ENCODE peak calls at places on chromosomes 13 and 19, in eight cellular contexts. U, Z, H, J, W, A, F and N are unnamed samples.

GRCh38 chr19:42143341-42144234 is 11.3 kb upstream of the POU2F2 start:
- DNase-seq in W (no peak), Z (no peak), H (no peak), J (peak), U (no peak), A (no peak), F (no peak), N (no peak)

GRCh38 chr19:51168571-51169282 is 26.6 kb downstream of the SIGLEC7 start:
- DNase-seq in J (no peak), A (no peak), Z (no peak), U (no peak), F (no peak), H (no peak), W (no peak), N (no peak)

GRCh38 chr19:46173886-46174475 is 25.9 kb downstream of the IGFL2 start:
- DNase-seq in U (no peak), A (no peak), Z (peak), H (no peak), W (no peak), F (no peak), J (no peak), N (no peak)

GRCh38 chr13:91199866-91200265 is 147.6 kb upstream of the MIR17HG start:
- DNase-seq in W (no peak), A (no peak), H (no peak), F (no peak), U (no peak), Z (no peak), J (no peak), N (no peak)

GRCh38 chr13:78102121-78102677 is 183.6 kb upstream of the EDNRB start:
- DNase-seq in W (no peak), Z (no peak), U (no peak), F (peak), H (no peak), A (no peak), J (peak), N (no peak)

GRCh38 chr13:113169277-113170272 is 11.1 kb downstream of the PROZ start:
- DNase-seq in U (no peak), W (no peak), A (no peak), F (no peak), H (no peak), J (no peak), Z (no peak), N (no peak)

GRCh38 chr19:12777217-12778019 is 2.1 kb upstream of the HOOK2 start:
- DNase-seq in U (peak), H (peak), J (peak), Z (peak), F (no peak), W (no peak), A (peak), N (peak)

GRCh38 chr19:5020368-5020767 is 51.5 kb downstream of the KDM4B start:
- DNase-seq in J (no peak), W (no peak), Z (no peak), F (no peak), U (no peak), A (no peak), H (no peak), N (no peak)

GRCh38 chr13:45021250-45021649 is 31.9 kb downstream of the GPALPP1 start:
- DNase-seq in Z (no peak), H (no peak), F (no peak), U (no peak), W (no peak), J (no peak), A (no peak), N (no peak)

GRCh38 chr13:40874138-40874776 is 84.8 kb downstream of the SLC25A15 start:
- DNase-seq in J (no peak), A (no peak), W (no peak), Z (no peak), H (no peak), F (no peak), U (no peak), N (no peak)

GRCh38 chr13:51396352-51396751 is 56.5 kb downstream of the INTS6 start:
- DNase-seq in Z (no peak), F (no peak), W (no peak), A (no peak), J (no peak), U (no peak), H (no peak), N (no peak)

GRCh38 chr19:6056282-6056741 is 54.0 kb downstream of the RFX2 start:
- DNase-seq in H (no peak), F (no peak), Z (no peak), U (no peak), A (no peak), J (no peak), W (no peak), N (no peak)

GRCh38 chr13:106533940-106534843 is 1.3 kb downstream of the EFNB2 start:
- DNase-seq in U (peak), H (no peak), Z (peak), W (no peak), J (peak), A (peak), F (no peak), N (peak)

GRCh38 chr13:111272117-111272516 is 48.3 kb upstream of the TEX29 start:
- DNase-seq in F (no peak), W (no peak), Z (no peak), J (no peak), H (no peak), U (no peak), A (no peak), N (no peak)

GRCh38 chr19:38245826-38246498 is 10.2 kb downstream of the PPP1R14A start:
- DNase-seq in F (no peak), W (no peak), Z (no peak), A (no peak), H (no peak), U (no peak), J (no peak), N (no peak)

GRCh38 chr19:6064016-6064702 is 46.1 kb downstream of the RFX2 start:
- DNase-seq in J (no peak), F (no peak), W (no peak), Z (no peak), H (no peak), U (no peak), A (no peak), N (no peak)

GRCh38 chr19:48554385-48555091 is 2.6 kb downstream of the SULT2B1 start:
- DNase-seq in J (peak), F (no peak), W (no peak), Z (peak), U (no peak), A (no peak), H (no peak), N (peak)

GRCh38 chr19:29320076-29320475 is 107.1 kb upstream of the UQCRFS1 start:
- DNase-seq in U (no peak), A (no peak), Z (no peak), H (no peak), F (no peak), J (no peak), W (no peak), N (no peak)